ENCODE peak calls at places on chromosome 11, in nine cellular contexts. One of them, this sample, is unnamed.
A peak's percentile ranks its signal among the peaks of the same experiment; 100 is the strongest.

GRCh38 chr11:44950036-44950624 is 553 bp downstream of the TP53I11 start:
- DNase-seq in HCT116: no peak
- DNase-seq in PC-3: no peak
- DNase-seq in A549: no peak
- DNase-seq in AG04450: no peak
- DNase-seq in Panc1: no peak
- DNase-seq in heart right ventricle: peak; percentile 54
- DNase-seq in endodermal cell: peak; percentile 85
- DNase-seq in mucosa of descending colon: no peak
- DNase-seq in this sample: no peak

GRCh38 chr11:128904872-128905344 is 13.8 kb downstream of the KCNJ5 start:
- DNase-seq in endodermal cell: peak; percentile 81
- DNase-seq in Panc1: no peak
- DNase-seq in AG04450: no peak
- DNase-seq in heart right ventricle: no peak
- DNase-seq in HCT116: no peak
- DNase-seq in PC-3: peak; percentile 26
- DNase-seq in A549: peak; percentile 50
- DNase-seq in mucosa of descending colon: peak; percentile 73
- DNase-seq in this sample: no peak

GRCh38 chr11:128029219-128029722 is 558.1 kb downstream of the ETS1 start:
- DNase-seq in AG04450: no peak
- DNase-seq in heart right ventricle: no peak
- DNase-seq in endodermal cell: no peak
- DNase-seq in PC-3: no peak
- DNase-seq in HCT116: no peak
- DNase-seq in A549: no peak
- DNase-seq in Panc1: no peak
- DNase-seq in mucosa of descending colon: no peak
- DNase-seq in this sample: no peak

GRCh38 chr11:37076866-37077265 is 478.8 kb upstream of the RAG2 start:
- DNase-seq in endodermal cell: no peak
- DNase-seq in HCT116: no peak
- DNase-seq in mucosa of descending colon: no peak
- DNase-seq in A549: no peak
- DNase-seq in AG04450: no peak
- DNase-seq in heart right ventricle: no peak
- DNase-seq in PC-3: peak; percentile 4
- DNase-seq in Panc1: no peak
- DNase-seq in this sample: no peak

GRCh38 chr11:10407055-10407454 is 48.0 kb upstream of the AMPD3 start:
- DNase-seq in AG04450: no peak
- DNase-seq in mucosa of descending colon: no peak
- DNase-seq in Panc1: peak; percentile 91
- DNase-seq in endodermal cell: no peak
- DNase-seq in HCT116: peak; percentile 40
- DNase-seq in PC-3: peak; percentile 93
- DNase-seq in A549: peak; percentile 33
- DNase-seq in heart right ventricle: no peak
- DNase-seq in this sample: no peak

GRCh38 chr11:61362542-61362875 is 335 bp downstream of the TMEM138 start:
- DNase-seq in Panc1: no peak
- DNase-seq in PC-3: peak; percentile 34
- DNase-seq in heart right ventricle: no peak
- DNase-seq in AG04450: no peak
- DNase-seq in HCT116: no peak
- DNase-seq in endodermal cell: no peak
- DNase-seq in A549: peak; percentile 49
- DNase-seq in mucosa of descending colon: no peak
- DNase-seq in this sample: no peak

GRCh38 chr11:82775736-82776346 is 42.2 kb upstream of the FAM181B start:
- DNase-seq in mucosa of descending colon: no peak
- DNase-seq in Panc1: peak; percentile 33
- DNase-seq in HCT116: peak; percentile 36
- DNase-seq in heart right ventricle: no peak
- DNase-seq in A549: peak; percentile 42
- DNase-seq in AG04450: peak; percentile 8
- DNase-seq in endodermal cell: peak; percentile 93
- DNase-seq in PC-3: peak; percentile 89
- DNase-seq in this sample: peak; percentile 4

GRCh38 chr11:71997594-71997993 is 1.1 kb upstream of the IL18BP start:
- DNase-seq in Panc1: no peak
- DNase-seq in PC-3: no peak
- DNase-seq in endodermal cell: no peak
- DNase-seq in A549: no peak
- DNase-seq in mucosa of descending colon: no peak
- DNase-seq in AG04450: no peak
- DNase-seq in HCT116: no peak
- DNase-seq in heart right ventricle: no peak
- DNase-seq in this sample: no peak

GRCh38 chr11:58508005-58508404 is at the start of gene OR5B21:
- DNase-seq in mucosa of descending colon: no peak
- DNase-seq in Panc1: no peak
- DNase-seq in AG04450: no peak
- DNase-seq in A549: no peak
- DNase-seq in heart right ventricle: no peak
- DNase-seq in PC-3: no peak
- DNase-seq in endodermal cell: no peak
- DNase-seq in HCT116: no peak
- DNase-seq in this sample: no peak

GRCh38 chr11:34564406-34564805 is 50.8 kb upstream of the ELF5 start:
- DNase-seq in HCT116: peak; percentile 47
- DNase-seq in PC-3: peak; percentile 71
- DNase-seq in heart right ventricle: no peak
- DNase-seq in A549: no peak
- DNase-seq in AG04450: no peak
- DNase-seq in Panc1: no peak
- DNase-seq in mucosa of descending colon: no peak
- DNase-seq in endodermal cell: peak; percentile 87
- DNase-seq in this sample: no peak

GRCh38 chr11:117097567-117098268 is 510 bp downstream of the SIK3 start:
- DNase-seq in Panc1: no peak
- DNase-seq in mucosa of descending colon: peak; percentile 80
- DNase-seq in heart right ventricle: peak; percentile 44
- DNase-seq in PC-3: peak; percentile 33
- DNase-seq in AG04450: no peak
- DNase-seq in A549: peak; percentile 27
- DNase-seq in endodermal cell: peak; percentile 79
- DNase-seq in HCT116: no peak
- DNase-seq in this sample: no peak

DNA sequence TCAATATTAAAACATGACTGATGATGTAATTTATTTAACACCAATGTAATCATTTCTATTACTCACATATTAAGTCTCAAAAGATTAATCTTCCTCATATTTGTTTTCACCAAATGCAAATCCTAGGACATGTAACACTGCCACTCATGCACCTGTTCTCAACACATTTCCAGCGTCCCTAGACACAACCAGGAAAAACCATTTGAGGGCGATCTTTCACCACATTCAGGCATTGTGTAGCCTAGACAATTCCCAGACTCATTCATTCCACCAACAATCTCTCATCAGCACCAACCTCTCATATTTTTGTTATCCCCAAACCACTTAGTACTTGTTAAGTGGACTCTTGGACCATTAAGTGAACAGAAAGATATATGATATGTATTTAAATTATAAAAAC is 66.1 kb downstream of the SLC36A4 start:
- DNase-seq in AG04450: no peak
- DNase-seq in A549: no peak
- DNase-seq in Panc1: no peak
- DNase-seq in HCT116: no peak
- DNase-seq in endodermal cell: peak; percentile 63
- DNase-seq in heart right ventricle: no peak
- DNase-seq in PC-3: peak; percentile 8
- DNase-seq in mucosa of descending colon: no peak
- DNase-seq in this sample: no peak
- TF ChIP-seq CTCF in AG04450: no peak
- TF ChIP-seq CTCF in A549: no peak
- TF ChIP-seq CTCF in Panc1: peak; percentile 51
- TF ChIP-seq CTCF in HCT116: peak; percentile 35
- TF ChIP-seq CTCF in endodermal cell: peak; percentile 68
- TF ChIP-seq CTCF in heart right ventricle: no peak
- TF ChIP-seq CTCF in PC-3: peak; percentile 26
- TF ChIP-seq CTCF in mucosa of descending colon: no peak
- TF ChIP-seq CTCF in this sample: peak; percentile 28

DNA sequence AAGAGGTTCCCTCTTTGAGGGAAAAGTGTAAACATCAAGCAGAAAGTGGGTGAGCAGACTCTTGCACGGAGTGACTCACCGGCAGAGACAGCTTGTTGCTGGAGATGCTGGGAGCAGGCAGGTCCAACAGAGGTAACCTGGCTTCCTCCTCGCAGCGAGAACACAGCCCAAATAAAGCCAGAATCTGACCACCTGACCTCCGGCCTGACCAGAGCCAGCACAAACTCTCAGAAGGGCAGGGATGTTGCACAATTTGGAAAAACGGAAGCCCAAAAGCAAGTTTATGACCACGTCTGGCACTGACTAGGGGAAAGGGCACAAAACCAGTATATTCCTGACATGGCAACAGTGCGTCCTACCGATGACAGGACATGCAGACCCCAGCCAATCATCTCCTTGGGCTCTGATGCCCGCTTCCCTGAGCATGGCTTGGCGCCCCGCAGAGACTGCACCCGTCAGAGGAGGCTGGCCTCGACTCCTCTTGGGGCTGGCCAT is 5.4 kb downstream of the SMCO4 start:
- DNase-seq in A549: no peak
- DNase-seq in Panc1: no peak
- DNase-seq in HCT116: no peak
- DNase-seq in endodermal cell: no peak
- DNase-seq in mucosa of descending colon: no peak
- DNase-seq in heart right ventricle: no peak
- DNase-seq in PC-3: peak; percentile 21
- DNase-seq in AG04450: no peak
- DNase-seq in this sample: no peak
- H3K4me3 ChIP-seq in A549: no peak overlapping the region
- H3K4me3 ChIP-seq in Panc1: no peak overlapping the region
- H3K4me3 ChIP-seq in HCT116: no peak overlapping the region
- H3K4me3 ChIP-seq in endodermal cell: no peak overlapping the region
- H3K4me3 ChIP-seq in mucosa of descending colon: no peak overlapping the region
- H3K4me3 ChIP-seq in heart right ventricle: no peak overlapping the region
- H3K4me3 ChIP-seq in PC-3: no peak overlapping the region
- H3K4me3 ChIP-seq in AG04450: no peak overlapping the region
- H3K4me3 ChIP-seq in this sample: no peak overlapping the region

GRCh38 chr11:107712342-107712741 is 486 bp upstream of the SLN start:
- DNase-seq in PC-3: no peak
- DNase-seq in mucosa of descending colon: no peak
- DNase-seq in endodermal cell: no peak
- DNase-seq in HCT116: no peak
- DNase-seq in heart right ventricle: no peak
- DNase-seq in AG04450: no peak
- DNase-seq in Panc1: no peak
- DNase-seq in A549: no peak
- DNase-seq in this sample: no peak

GRCh38 chr11:107710301-107710700 is 1.6 kb downstream of the SLN start:
- DNase-seq in endodermal cell: no peak
- DNase-seq in AG04450: no peak
- DNase-seq in PC-3: no peak
- DNase-seq in Panc1: no peak
- DNase-seq in A549: no peak
- DNase-seq in mucosa of descending colon: no peak
- DNase-seq in heart right ventricle: no peak
- DNase-seq in HCT116: no peak
- DNase-seq in this sample: no peak

GRCh38 chr11:107716884-107717532 is 5.2 kb upstream of the SLN start:
- DNase-seq in A549: no peak
- DNase-seq in mucosa of descending colon: no peak
- DNase-seq in AG04450: no peak
- DNase-seq in Panc1: no peak
- DNase-seq in endodermal cell: no peak
- DNase-seq in PC-3: peak; percentile 40
- DNase-seq in HCT116: no peak
- DNase-seq in heart right ventricle: no peak
- DNase-seq in this sample: no peak

GRCh38 chr11:107711861-107712260 is at the start of gene SLN:
- DNase-seq in HCT116: no peak
- DNase-seq in Panc1: no peak
- DNase-seq in endodermal cell: no peak
- DNase-seq in heart right ventricle: no peak
- DNase-seq in A549: no peak
- DNase-seq in mucosa of descending colon: no peak
- DNase-seq in AG04450: no peak
- DNase-seq in PC-3: no peak
- DNase-seq in this sample: no peak

DNA sequence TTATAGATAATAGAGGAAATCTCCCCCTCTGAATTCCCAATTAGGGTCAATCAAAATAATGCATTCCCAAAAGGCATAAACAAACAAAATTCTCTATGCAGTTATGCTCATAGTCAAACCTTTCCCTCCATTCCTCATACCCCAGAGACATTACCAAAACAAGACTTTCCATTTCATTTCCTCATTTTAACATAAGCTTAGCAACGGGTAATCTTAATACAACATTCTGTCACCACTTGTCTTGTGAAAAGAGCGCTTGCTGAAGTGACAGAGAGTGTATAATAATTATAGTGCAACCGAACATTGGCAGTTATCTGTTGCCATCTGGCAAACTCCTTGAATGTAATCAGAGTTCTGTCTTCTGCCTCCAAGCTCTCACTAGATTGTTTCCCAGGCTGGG is 1.2 kb upstream of the SLN start:
- DNase-seq in mucosa of descending colon: no peak
- DNase-seq in PC-3: no peak
- DNase-seq in HCT116: no peak
- DNase-seq in endodermal cell: no peak
- DNase-seq in AG04450: no peak
- DNase-seq in heart right ventricle: no peak
- DNase-seq in Panc1: no peak
- DNase-seq in A549: no peak
- DNase-seq in this sample: no peak
- TF ChIP-seq CTCF in mucosa of descending colon: no peak
- TF ChIP-seq CTCF in PC-3: no peak
- TF ChIP-seq CTCF in HCT116: no peak
- TF ChIP-seq CTCF in endodermal cell: no peak
- TF ChIP-seq CTCF in AG04450: no peak
- TF ChIP-seq CTCF in heart right ventricle: no peak
- TF ChIP-seq CTCF in Panc1: no peak
- TF ChIP-seq CTCF in A549: no peak
- TF ChIP-seq CTCF in this sample: no peak

DNA sequence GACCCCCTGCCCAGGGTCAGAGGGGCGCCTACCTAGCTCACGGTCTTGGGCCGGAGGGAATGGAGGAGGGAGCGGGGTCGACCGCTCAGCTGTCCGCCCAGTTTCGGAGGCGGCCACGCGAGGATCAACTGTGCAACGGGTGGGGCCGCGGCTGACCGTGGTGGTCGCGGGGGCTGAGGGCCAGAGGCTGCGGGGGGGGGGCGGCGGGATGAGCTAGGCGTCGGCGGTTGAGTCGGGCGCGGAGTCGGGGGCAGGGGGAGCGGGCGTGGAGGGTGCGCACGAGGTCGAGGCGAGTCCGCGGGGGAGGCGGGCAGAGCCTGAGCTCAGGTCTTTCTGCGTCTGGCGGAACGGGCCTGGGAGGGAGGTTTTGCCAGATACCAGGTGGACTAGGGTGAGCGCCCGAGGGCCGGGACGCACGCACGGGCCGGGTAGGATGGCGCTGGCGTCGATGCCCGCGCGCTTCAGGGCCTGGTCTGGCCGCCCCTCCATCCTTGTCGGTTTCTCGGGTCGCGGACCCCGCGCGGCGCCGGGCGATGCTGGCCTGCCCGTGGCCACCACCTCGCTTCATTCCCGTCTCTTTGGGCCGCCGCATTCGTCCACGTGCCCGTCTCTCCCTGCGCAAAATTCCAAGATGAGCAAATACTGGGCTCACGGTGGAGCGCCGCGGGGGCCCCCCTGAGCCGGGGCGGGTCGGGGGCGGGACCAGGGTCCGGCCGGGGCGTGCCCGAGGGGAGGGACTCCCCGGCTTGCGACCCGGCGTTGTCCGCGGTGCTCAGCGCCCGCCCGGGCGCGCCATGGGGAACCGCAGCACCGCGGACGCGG is at the start of gene DRD4:
- DNase-seq in HCT116: no peak
- DNase-seq in endodermal cell: peak; percentile 80
- DNase-seq in AG04450: no peak
- DNase-seq in PC-3: no peak
- DNase-seq in Panc1: no peak
- DNase-seq in heart right ventricle: no peak
- DNase-seq in A549: no peak
- DNase-seq in mucosa of descending colon: peak; percentile 43
- DNase-seq in this sample: no peak
- H3K4me3 ChIP-seq in HCT116: no peak within 1 kb of the TSS
- H3K4me3 ChIP-seq in endodermal cell: peak within 1 kb of the TSS; percentile 60
- H3K4me3 ChIP-seq in AG04450: peak within 1 kb of the TSS; percentile 27
- H3K4me3 ChIP-seq in PC-3: no peak within 1 kb of the TSS
- H3K4me3 ChIP-seq in Panc1: no peak within 1 kb of the TSS
- H3K4me3 ChIP-seq in heart right ventricle: no peak within 1 kb of the TSS
- H3K4me3 ChIP-seq in A549: no peak within 1 kb of the TSS
- H3K4me3 ChIP-seq in mucosa of descending colon: no peak within 1 kb of the TSS
- H3K4me3 ChIP-seq in this sample: no peak within 1 kb of the TSS

This sample was measured in epithelial cell of proximal tubule.